ENCODE peak calls at places on chromosomes 1 and 21, in five cellular contexts. One of them, this sample, is unnamed.

GRCh38 chr1:25568090-25568833 is 24.9 kb downstream of the LDLRAP1 start:
- DNase-seq in astrocyte of the cerebellum: peak; percentile 75
- DNase-seq in A549: no peak
- DNase-seq in foreskin fibroblast: peak; percentile 72
- DNase-seq in epithelial cell of esophagus: peak; percentile 99
- DNase-seq in this sample: no peak

GRCh38 chr1:176466514-176466913 is 3.5 kb downstream of the PAPPA2 start:
- DNase-seq in A549: peak; percentile 32
- DNase-seq in epithelial cell of esophagus: peak; percentile 22
- DNase-seq in foreskin fibroblast: no peak
- DNase-seq in astrocyte of the cerebellum: no peak
- DNase-seq in this sample: no peak

GRCh38 chr1:227314014-227314848 is 4.1 kb downstream of the CDC42BPA start:
- DNase-seq in foreskin fibroblast: no peak
- DNase-seq in A549: no peak
- DNase-seq in epithelial cell of esophagus: no peak
- DNase-seq in astrocyte of the cerebellum: no peak
- DNase-seq in this sample: no peak

GRCh38 chr21:41185802-41186201 is 17.8 kb downstream of the BACE2 start:
- DNase-seq in foreskin fibroblast: no peak
- DNase-seq in epithelial cell of esophagus: no peak
- DNase-seq in astrocyte of the cerebellum: no peak
- DNase-seq in A549: no peak
- DNase-seq in this sample: no peak

GRCh38 chr1:80083892-80084291 is 1077.4 kb upstream of the ADGRL4 start:
- DNase-seq in astrocyte of the cerebellum: no peak
- DNase-seq in foreskin fibroblast: no peak
- DNase-seq in A549: peak; percentile 20
- DNase-seq in epithelial cell of esophagus: no peak
- DNase-seq in this sample: no peak

GRCh38 chr1:210222288-210223006 is 10.1 kb upstream of the SERTAD4 start:
- DNase-seq in A549: peak; percentile 19
- DNase-seq in epithelial cell of esophagus: peak; percentile 62
- DNase-seq in foreskin fibroblast: peak; percentile 35
- DNase-seq in astrocyte of the cerebellum: no peak
- DNase-seq in this sample: no peak

GRCh38 chr1:31135973-31136600 is 70.6 kb upstream of the PUM1 start:
- DNase-seq in astrocyte of the cerebellum: no peak
- DNase-seq in foreskin fibroblast: peak; percentile 48
- DNase-seq in A549: no peak
- DNase-seq in epithelial cell of esophagus: no peak
- DNase-seq in this sample: no peak

GRCh38 chr1:204673909-204674701 is 11.4 kb downstream of the LRRN2 start:
- DNase-seq in epithelial cell of esophagus: no peak
- DNase-seq in A549: no peak
- DNase-seq in astrocyte of the cerebellum: no peak
- DNase-seq in foreskin fibroblast: no peak
- DNase-seq in this sample: no peak

GRCh38 chr1:50080904-50081586 is 27.7 kb upstream of the ELAVL4 start:
- DNase-seq in epithelial cell of esophagus: peak; percentile 24
- DNase-seq in astrocyte of the cerebellum: no peak
- DNase-seq in A549: peak; percentile 6
- DNase-seq in foreskin fibroblast: no peak
- DNase-seq in this sample: no peak

GRCh38 chr1:168947039-168947438 is 159.5 kb upstream of the ATP1B1 start:
- DNase-seq in A549: no peak
- DNase-seq in astrocyte of the cerebellum: no peak
- DNase-seq in epithelial cell of esophagus: no peak
- DNase-seq in foreskin fibroblast: no peak
- DNase-seq in this sample: no peak

GRCh38 chr1:17630048-17630830 is 90.7 kb downstream of the ARHGEF10L start:
- DNase-seq in astrocyte of the cerebellum: no peak
- DNase-seq in A549: no peak
- DNase-seq in epithelial cell of esophagus: peak; percentile 48
- DNase-seq in foreskin fibroblast: peak; percentile 54
- DNase-seq in this sample: no peak

GRCh38 chr1:238895911-238896310 is 490.5 kb upstream of the CHRM3 start:
- DNase-seq in A549: no peak
- DNase-seq in foreskin fibroblast: no peak
- DNase-seq in astrocyte of the cerebellum: no peak
- DNase-seq in epithelial cell of esophagus: peak; percentile 83
- DNase-seq in this sample: no peak

GRCh38 chr1:112172294-112172882 is 182.9 kb upstream of the KCND3 start:
- DNase-seq in foreskin fibroblast: peak; percentile 67
- DNase-seq in astrocyte of the cerebellum: peak; percentile 2
- DNase-seq in A549: peak; percentile 1
- DNase-seq in epithelial cell of esophagus: peak; percentile 81
- DNase-seq in this sample: peak; percentile 9

DNA sequence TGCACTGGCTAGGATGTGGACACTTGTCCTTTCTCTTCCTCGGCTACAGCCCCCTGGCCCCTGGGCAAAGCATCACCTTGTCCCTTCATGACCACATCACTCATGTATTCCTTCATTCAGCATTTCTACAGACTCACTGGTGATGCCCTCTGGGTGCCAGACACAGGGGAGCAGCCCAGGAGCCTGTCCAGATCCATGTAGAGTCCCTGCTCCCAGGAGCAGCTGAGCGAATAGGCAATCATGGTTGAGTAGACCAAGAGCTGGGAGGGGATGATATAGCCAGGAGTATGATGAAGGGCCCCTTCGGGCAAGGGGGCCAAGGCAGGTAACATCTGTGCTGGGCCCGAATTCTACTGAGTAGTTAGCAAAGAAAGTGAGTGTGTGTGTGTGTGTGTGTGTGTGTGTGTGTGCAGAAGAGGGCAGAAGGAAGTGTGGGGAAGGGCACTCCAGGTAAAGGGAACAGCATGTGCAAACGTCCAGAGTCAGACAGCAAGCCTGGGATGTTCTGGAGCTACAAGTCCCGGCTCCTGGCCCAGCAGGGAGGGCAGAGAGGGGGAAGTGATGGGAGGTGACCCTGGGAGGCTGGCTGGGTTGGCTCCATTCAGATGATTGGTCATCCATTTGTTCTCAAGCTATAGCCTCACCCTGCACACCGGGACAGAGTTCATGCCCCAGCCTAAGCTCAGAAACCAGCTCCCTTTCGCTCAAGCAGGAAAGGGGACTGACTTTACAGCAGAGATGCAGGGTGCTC is 21.0 kb upstream of the PIK3CD start:
- DNase-seq in epithelial cell of esophagus: no peak
- DNase-seq in foreskin fibroblast: no peak
- DNase-seq in A549: no peak
- DNase-seq in astrocyte of the cerebellum: no peak
- DNase-seq in this sample: no peak
- TF ChIP-seq CTCF in epithelial cell of esophagus: no peak
- TF ChIP-seq CTCF in foreskin fibroblast: no peak
- TF ChIP-seq CTCF in A549: no peak
- TF ChIP-seq CTCF in astrocyte of the cerebellum: no peak
- TF ChIP-seq CTCF in this sample: no peak

DNA sequence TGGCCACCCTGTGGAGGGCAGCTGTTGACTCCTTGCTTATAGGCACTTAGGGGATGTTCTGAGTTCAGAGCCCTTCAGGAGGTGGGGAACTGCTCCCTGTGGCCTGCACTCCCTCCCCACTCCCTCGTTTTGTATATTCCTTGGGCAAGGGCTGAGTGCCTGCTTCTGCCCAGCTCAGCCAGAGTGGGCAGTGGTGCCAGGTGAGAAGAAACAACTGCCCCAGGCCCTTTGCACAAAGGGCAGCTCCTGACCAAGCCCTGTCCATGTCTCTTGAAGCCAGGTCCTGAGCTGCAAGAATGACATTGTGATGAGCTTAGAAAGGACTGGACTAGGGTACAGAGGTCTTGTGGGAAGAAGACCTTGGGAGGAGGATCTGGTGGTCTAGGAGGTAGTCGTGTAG is 2.2 kb downstream of the AGTRAP start:
- DNase-seq in A549: no peak
- DNase-seq in epithelial cell of esophagus: no peak
- DNase-seq in astrocyte of the cerebellum: no peak
- DNase-seq in foreskin fibroblast: no peak
- DNase-seq in this sample: no peak
- H3K4me3 ChIP-seq in A549: no peak overlapping the region
- H3K4me3 ChIP-seq in epithelial cell of esophagus: no peak overlapping the region
- H3K4me3 ChIP-seq in astrocyte of the cerebellum: no peak overlapping the region
- H3K4me3 ChIP-seq in foreskin fibroblast: no peak overlapping the region
- H3K4me3 ChIP-seq in this sample: no peak overlapping the region

GRCh38 chr1:198798923-198799386 is 160.1 kb downstream of the PTPRC start:
- DNase-seq in epithelial cell of esophagus: no peak
- DNase-seq in A549: no peak
- DNase-seq in astrocyte of the cerebellum: no peak
- DNase-seq in foreskin fibroblast: no peak
- DNase-seq in this sample: no peak
- TF ChIP-seq CTCF in epithelial cell of esophagus: no peak
- TF ChIP-seq CTCF in A549: no peak
- TF ChIP-seq CTCF in astrocyte of the cerebellum: no peak
- TF ChIP-seq CTCF in foreskin fibroblast: no peak
- TF ChIP-seq CTCF in this sample: no peak

GRCh38 chr1:166235728-166236127 is 68.9 kb upstream of the FAM78B start:
- DNase-seq in epithelial cell of esophagus: no peak
- DNase-seq in astrocyte of the cerebellum: no peak
- DNase-seq in A549: no peak
- DNase-seq in foreskin fibroblast: no peak
- DNase-seq in this sample: no peak

GRCh38 chr1:166233750-166234366 is 67.1 kb upstream of the FAM78B start:
- DNase-seq in A549: no peak
- DNase-seq in epithelial cell of esophagus: no peak
- DNase-seq in foreskin fibroblast: no peak
- DNase-seq in astrocyte of the cerebellum: no peak
- DNase-seq in this sample: no peak

GRCh38 chr1:166237675-166238074 is 70.9 kb upstream of the FAM78B start:
- DNase-seq in epithelial cell of esophagus: no peak
- DNase-seq in astrocyte of the cerebellum: no peak
- DNase-seq in A549: no peak
- DNase-seq in foreskin fibroblast: no peak
- DNase-seq in this sample: no peak
- H3K4me3 ChIP-seq in epithelial cell of esophagus: no peak overlapping the region
- H3K4me3 ChIP-seq in astrocyte of the cerebellum: no peak overlapping the region
- H3K4me3 ChIP-seq in A549: no peak overlapping the region
- H3K4me3 ChIP-seq in foreskin fibroblast: no peak overlapping the region
- H3K4me3 ChIP-seq in this sample: no peak overlapping the region

DNA sequence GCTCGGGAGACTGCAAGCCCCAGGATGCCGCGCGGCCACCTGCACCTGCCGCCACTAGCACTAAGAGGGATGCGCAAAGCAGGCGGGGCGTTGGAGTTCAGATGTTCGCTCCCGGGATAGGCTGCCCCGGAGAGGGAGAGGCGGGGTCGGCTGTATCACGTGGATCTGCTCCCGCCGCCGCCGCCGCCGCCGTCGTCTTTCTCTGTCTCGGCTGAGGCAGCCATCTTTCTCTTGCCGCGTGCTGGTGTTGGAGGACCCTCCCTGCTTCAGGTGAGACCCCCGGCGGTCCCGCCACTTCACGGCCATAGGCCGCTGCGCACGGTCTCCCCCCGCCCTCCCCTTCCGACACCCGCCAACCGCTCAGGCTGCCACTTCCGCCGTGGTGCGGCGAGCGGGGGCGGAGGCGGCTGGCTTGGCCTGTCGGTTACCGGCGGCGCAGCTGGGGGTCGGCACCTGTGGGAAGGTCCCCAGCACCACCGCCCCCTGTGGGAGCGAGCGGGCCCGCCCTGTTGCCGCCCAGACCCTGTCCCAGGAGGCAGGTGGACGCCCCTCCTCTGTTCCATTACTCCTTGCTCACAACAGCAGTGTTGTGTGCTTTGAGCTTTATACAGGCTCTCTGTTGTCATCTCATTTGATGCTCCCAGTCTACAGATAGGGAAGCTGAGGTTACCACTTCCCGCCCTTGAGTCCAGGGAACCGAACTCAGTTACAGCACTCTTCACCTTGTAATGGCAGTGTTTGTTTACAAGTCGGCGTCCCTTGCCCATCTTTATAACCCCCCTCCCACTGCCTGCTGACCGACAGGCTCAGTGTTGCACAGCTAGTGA is at the start of gene BTF3L4:
- DNase-seq in foreskin fibroblast: peak; percentile 97
- DNase-seq in epithelial cell of esophagus: peak; percentile 96
- DNase-seq in astrocyte of the cerebellum: peak; percentile 81
- DNase-seq in A549: peak; percentile 92
- DNase-seq in this sample: peak; percentile 72
- TF ChIP-seq CTCF in foreskin fibroblast: no peak
- TF ChIP-seq CTCF in epithelial cell of esophagus: no peak
- TF ChIP-seq CTCF in astrocyte of the cerebellum: no peak
- TF ChIP-seq CTCF in A549: no peak
- TF ChIP-seq CTCF in this sample: no peak

DNA sequence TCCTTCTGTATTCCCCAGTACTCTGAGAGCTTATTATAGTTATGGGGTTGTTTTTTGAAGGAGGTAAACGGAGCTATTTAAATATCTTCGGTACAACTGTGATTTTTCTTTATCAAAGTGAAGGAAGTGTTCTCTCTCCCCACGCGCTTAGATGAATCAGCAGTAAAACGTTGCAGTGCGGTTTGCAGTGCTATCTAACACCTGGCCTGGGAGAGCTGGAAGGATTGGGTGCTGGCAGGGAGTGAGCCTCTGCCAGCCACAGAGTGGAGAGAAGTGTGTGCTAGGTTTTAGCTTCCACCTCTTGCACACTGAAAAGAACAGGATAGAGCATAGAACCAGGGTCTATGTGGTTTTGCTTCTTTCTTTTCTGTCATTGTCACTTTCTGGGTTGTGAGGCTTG is 165.9 kb downstream of the SDCCAG8 start:
- DNase-seq in epithelial cell of esophagus: peak; percentile 77
- DNase-seq in foreskin fibroblast: peak; percentile 45
- DNase-seq in astrocyte of the cerebellum: peak; percentile 68
- DNase-seq in A549: peak; percentile 46
- DNase-seq in this sample: peak; percentile 16
- H3K4me3 ChIP-seq in epithelial cell of esophagus: no peak overlapping the region
- H3K4me3 ChIP-seq in foreskin fibroblast: no peak overlapping the region
- H3K4me3 ChIP-seq in astrocyte of the cerebellum: peak overlapping the region; percentile 14
- H3K4me3 ChIP-seq in A549: peak overlapping the region; percentile 19
- H3K4me3 ChIP-seq in this sample: peak overlapping the region; percentile 3

GRCh38 chr1:20366766-20367602 is 76.3 kb downstream of the VWA5B1 start:
- DNase-seq in A549: peak; percentile 46
- DNase-seq in epithelial cell of esophagus: peak; percentile 55
- DNase-seq in astrocyte of the cerebellum: peak; percentile 27
- DNase-seq in foreskin fibroblast: peak; percentile 80
- DNase-seq in this sample: peak; percentile 6
- TF ChIP-seq CTCF in A549: peak; percentile 34
- TF ChIP-seq CTCF in epithelial cell of esophagus: peak; percentile 62
- TF ChIP-seq CTCF in astrocyte of the cerebellum: peak; percentile 85
- TF ChIP-seq CTCF in foreskin fibroblast: peak; percentile 63
- TF ChIP-seq CTCF in this sample: peak; percentile 61

DNA sequence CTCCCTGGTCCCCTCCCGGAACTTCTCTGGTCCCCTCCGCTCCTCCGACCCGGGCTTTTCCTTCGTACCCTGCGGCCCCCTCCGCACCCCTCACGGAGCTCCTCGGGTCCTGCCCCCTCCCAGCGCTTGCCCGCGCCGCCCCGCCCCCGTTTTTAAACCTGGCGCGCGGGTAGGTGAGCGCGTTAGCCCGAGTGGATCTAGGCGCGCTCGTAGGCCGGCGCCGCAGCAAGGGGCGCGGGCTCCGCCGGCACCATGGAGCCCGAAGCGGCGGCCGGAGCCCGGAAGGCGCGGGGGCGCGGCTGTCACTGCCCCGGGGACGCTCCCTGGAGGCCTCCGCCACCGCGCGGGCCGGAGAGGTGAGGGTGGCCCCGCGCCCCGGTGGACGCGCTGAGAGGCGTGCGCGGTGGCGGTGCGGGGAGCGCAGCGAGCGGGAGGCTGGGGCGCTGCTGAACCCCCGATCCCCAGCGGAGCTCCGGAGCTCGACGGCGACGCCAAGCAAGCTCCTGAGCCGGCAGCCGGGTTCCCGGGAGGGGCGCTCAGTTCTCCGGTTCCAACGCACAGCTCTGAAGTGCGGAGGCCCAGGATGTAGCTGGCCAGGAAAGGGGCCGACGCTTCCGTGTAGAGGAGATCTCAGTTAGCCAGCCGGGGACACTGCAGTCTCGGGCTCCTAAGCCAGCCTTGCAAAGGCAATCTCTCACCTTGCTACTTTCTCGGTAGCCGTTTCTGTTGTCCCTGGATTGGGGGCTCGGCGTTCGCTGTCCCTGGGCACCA is at the start of gene RIPPLY3:
- DNase-seq in A549: peak; percentile 29
- DNase-seq in foreskin fibroblast: peak; percentile 38
- DNase-seq in astrocyte of the cerebellum: no peak
- DNase-seq in epithelial cell of esophagus: peak; percentile 24
- DNase-seq in this sample: no peak
- H3K4me3 ChIP-seq in A549: peak within 1 kb of the TSS; percentile 53
- H3K4me3 ChIP-seq in foreskin fibroblast: peak within 1 kb of the TSS; percentile 48
- H3K4me3 ChIP-seq in astrocyte of the cerebellum: peak within 1 kb of the TSS; percentile 38
- H3K4me3 ChIP-seq in epithelial cell of esophagus: peak within 1 kb of the TSS; percentile 34
- H3K4me3 ChIP-seq in this sample: peak within 1 kb of the TSS; percentile 39

This sample was measured in HFF-Myc.